ENCODE peak calls at places on chromosomes 3 and 15, in eight cellular contexts. E is HT-29; U is T1000; L is A172; G is naive thymus-derived CD8-positive, alpha-beta T cell; C is transverse colon; K is MM.1S; T is activated CD4-positive, alpha-beta T cell treated with anti-CD3 and anti-CD28 coated beads, Interleukin-2, amount 50 U/mL, for 1 hour. O is an unnamed sample.

GRCh38 chr3:8648873-8649741 is 4.5 kb upstream of the SSUH2 start:
- DNase-seq in E (no peak), U (no peak), L (no peak), G (no peak), C (no peak), K (no peak), T (no peak), O (no peak)

GRCh38 chr15:67783303-67783702 is 42.0 kb upstream of the SKOR1 start:
- DNase-seq in E (no peak), U (no peak), L (no peak), G (peak), C (peak), K (peak), T (peak), O (no peak)

GRCh38 chr3:157276801-157277200 is 116.9 kb upstream of the CCNL1 start:
- DNase-seq in E (no peak), U (no peak), L (no peak), G (no peak), C (no peak), K (no peak), T (no peak), O (no peak)

GRCh38 chr3:159417761-159418160 is 570.9 kb upstream of the IL12A start:
- DNase-seq in E (peak), U (no peak), L (peak), G (no peak), C (no peak), K (no peak), T (no peak), O (no peak)

GRCh38 chr15:41825572-41826535 is 2.0 kb upstream of the JMJD7 start:
- DNase-seq in E (no peak), U (no peak), L (no peak), G (no peak), C (no peak), K (no peak), T (no peak), O (no peak)

GRCh38 chr3:171328419-171329082 is 131.7 kb downstream of the TNIK start:
- DNase-seq in E (peak), U (no peak), L (peak), G (peak), C (peak), K (no peak), T (peak), O (peak)

GRCh38 chr3:183377307-183377959 is 51.0 kb downstream of the MCF2L2 start:
- DNase-seq in E (peak), U (no peak), L (no peak), G (no peak), C (no peak), K (peak), T (no peak), O (no peak)

GRCh38 chr3:46883252-46884185 is 6.0 kb downstream of the PTH1R start:
- DNase-seq in E (no peak), U (no peak), L (no peak), G (no peak), C (no peak), K (peak), T (peak), O (no peak)

GRCh38 chr3:151544164-151544548 is 83.3 kb upstream of the IGSF10 start:
- DNase-seq in E (no peak), U (no peak), L (peak), G (no peak), C (no peak), K (no peak), T (no peak), O (no peak)

O was measured in SK-MEL-5.